ENCODE peak calls at places on chromosomes 4 and X, in ten cellular contexts. N is GM19239; A is A673; X is left cardiac atrium; T is activated CD8-positive, alpha-beta memory T cell treated with anti-CD3 and anti-CD28 coated beads for 48 hours; V is Jurkat, Clone E6-1; J is brain microvascular endothelial cell; Q is M059J; W is T1000; G is dermis blood vessel endothelial cell. I is an unnamed sample.

GRCh38 chr4:165563851-165564250 is 185.0 kb downstream of the CPE start:
- DNase-seq in X (no peak), N (no peak), V (no peak), J (no peak), T (no peak), Q (peak), G (no peak), A (no peak), W (peak), I (no peak)

GRCh38 chr4:112168719-112169500 is 23.7 kb downstream of the FAM241A start:
- DNase-seq in N (no peak), G (no peak), Q (no peak), J (no peak), X (no peak), T (no peak), V (no peak), A (no peak), W (no peak), I (no peak)

GRCh38 chr4:26484032-26484515 is 6.2 kb downstream of the CCKAR start:
- DNase-seq in W (no peak), J (no peak), V (no peak), T (no peak), Q (peak), X (no peak), A (no peak), G (no peak), N (no peak), I (no peak)

GRCh38 chrX:84709987-84710386 is 207.7 kb upstream of the HDX start:
- DNase-seq in G (no peak), V (no peak), N (no peak), Q (no peak), W (no peak), J (no peak), X (no peak), T (no peak), A (no peak), I (no peak)

GRCh38 chrX:130994671-130995070 is 63.5 kb upstream of the ARHGAP36 start:
- DNase-seq in A (peak), V (peak), T (no peak), X (no peak), W (no peak), J (peak), N (no peak), G (peak), Q (peak), I (peak)

GRCh38 chr4:57139783-57140182 is 29.6 kb upstream of the IGFBP7 start:
- DNase-seq in X (no peak), J (no peak), V (no peak), Q (no peak), G (no peak), W (no peak), T (no peak), A (no peak), N (no peak), I (no peak)

GRCh38 chr4:99648321-99648720 is 9.3 kb downstream of the C4orf54 start:
- DNase-seq in A (no peak), G (no peak), Q (no peak), J (no peak), T (no peak), V (no peak), N (no peak), X (no peak), W (no peak), I (no peak)

GRCh38 chr4:157291071-157291470 is 70.5 kb downstream of the GRIA2 start:
- DNase-seq in T (no peak), N (no peak), J (no peak), W (no peak), X (no peak), V (no peak), A (peak), G (no peak), Q (peak), I (no peak)

GRCh38 chr4:7435411-7436095 is 823 bp upstream of the PSAPL1 start:
- DNase-seq in T (no peak), G (no peak), V (no peak), X (no peak), J (peak), A (no peak), W (no peak), N (no peak), Q (no peak), I (no peak)

GRCh38 chrX:150581093-150581775 is 12.8 kb downstream of the MTM1 start:
- DNase-seq in X (no peak), V (no peak), Q (peak), A (peak), T (no peak), G (peak), J (peak), N (no peak), W (no peak), I (no peak)

GRCh38 chrX:40012800-40013682 is 84.7 kb downstream of the BCOR start:
- DNase-seq in V (peak), X (peak), G (peak), Q (peak), W (peak), T (no peak), N (no peak), A (peak), J (peak), I (peak)

GRCh38 chrX:130974323-130974722 is 71.3 kb upstream of the ENOX2 start:
- DNase-seq in T (no peak), X (no peak), A (no peak), N (no peak), J (peak), Q (peak), W (peak), V (no peak), G (no peak), I (no peak)

GRCh38 chr4:76550966-76551780 is 116.1 kb downstream of the SHROOM3 start:
- DNase-seq in A (no peak), Q (peak), V (peak), J (no peak), G (no peak), X (no peak), N (no peak), W (no peak), T (no peak), I (no peak)

GRCh38 chr4:183838987-183839712 is 66.0 kb upstream of the STOX2 start:
- DNase-seq in Q (peak), T (no peak), G (peak), X (no peak), V (peak), A (peak), N (no peak), J (peak), W (no peak), I (peak)

GRCh38 chr4:11418610-11419009 is 10.1 kb downstream of the HS3ST1 start:
- DNase-seq in V (no peak), G (peak), X (no peak), N (no peak), T (no peak), J (no peak), Q (peak), A (no peak), W (no peak), I (peak)

GRCh38 chr4:2006367-2006766 is 2.4 kb downstream of the NELFA start:
- DNase-seq in A (no peak), J (no peak), X (no peak), N (no peak), W (no peak), T (no peak), V (no peak), G (no peak), Q (no peak), I (no peak)

GRCh38 chr4:74661427-74662171 is 132.7 kb downstream of the BTC start:
- DNase-seq in T (no peak), X (no peak), W (peak), A (no peak), G (no peak), N (no peak), J (peak), V (no peak), Q (peak), I (no peak)

GRCh38 chr4:69523385-69524132 is 27.9 kb upstream of the UGT2B4 start:
- DNase-seq in W (no peak), V (no peak), Q (peak), G (no peak), X (no peak), J (no peak), N (no peak), T (no peak), A (no peak), I (no peak)

I was measured in dermis microvascular lymphatic vessel endothelial cell.